ENCODE peak calls at places on chromosomes 5 and 9, in nine cellular contexts. I, U, Q, B, O, N, L, C and G are unnamed samples.

GRCh38 chr9:34884732-34885131 is 73.4 kb upstream of the PHF24 start:
- DNase-seq in I (no peak), U (no peak), Q (no peak), B (peak), O (no peak), N (no peak), L (no peak), C (no peak), G (no peak)

GRCh38 chr5:55108651-55109050 is 6.2 kb downstream of the GZMA start:
- DNase-seq in I (no peak), U (no peak), Q (no peak), B (no peak), O (no peak), N (no peak), L (no peak), C (no peak), G (peak)

GRCh38 chr9:76023715-76024195 is 133.3 kb downstream of the PCSK5 start:
- DNase-seq in I (peak), U (no peak), Q (no peak), B (peak), O (no peak), N (no peak), L (no peak), C (peak), G (peak)

GRCh38 chr5:76855961-76856360 is 6.1 kb downstream of the S100Z start:
- DNase-seq in I (no peak), U (no peak), Q (no peak), B (no peak), O (no peak), N (no peak), L (no peak), C (no peak), G (no peak)

GRCh38 chr9:112547712-112548440 is 61.2 kb downstream of the KIAA1958 start:
- DNase-seq in I (no peak), U (no peak), Q (no peak), B (no peak), O (no peak), N (no peak), L (no peak), C (no peak), G (no peak)

GRCh38 chr5:57436586-57436985 is 46.0 kb downstream of the ACTBL2 start:
- DNase-seq in I (no peak), U (no peak), Q (peak), B (no peak), O (no peak), N (no peak), L (no peak), C (peak), G (no peak)

GRCh38 chr9:121686930-121687541 is 35.6 kb downstream of the DAB2IP start:
- DNase-seq in I (peak), U (peak), Q (peak), B (peak), O (no peak), N (peak), L (peak), C (peak), G (peak)

GRCh38 chr5:55766408-55766807 is 28.5 kb downstream of the DDX4 start:
- DNase-seq in I (no peak), U (no peak), Q (no peak), B (no peak), O (no peak), N (no peak), L (no peak), C (no peak), G (no peak)

GRCh38 chr5:145680169-145680568 is 155.0 kb downstream of the PRELID2 start:
- DNase-seq in I (no peak), U (no peak), Q (no peak), B (no peak), O (no peak), N (no peak), L (no peak), C (no peak), G (no peak)

GRCh38 chr5:159240301-159240870 is 22.7 kb upstream of the UBLCP1 start:
- DNase-seq in I (no peak), U (no peak), Q (no peak), B (no peak), O (no peak), N (peak), L (no peak), C (no peak), G (peak)

GRCh38 chr5:69359699-69360098 is 9.6 kb downstream of the AK6 start:
- DNase-seq in I (no peak), U (no peak), Q (no peak), B (no peak), O (no peak), N (no peak), L (no peak), C (no peak), G (no peak)

GRCh38 chr5:15835514-15835913 is 335.5 kb downstream of the FBXL7 start:
- DNase-seq in I (no peak), U (no peak), Q (no peak), B (no peak), O (no peak), N (peak), L (no peak), C (peak), G (no peak)

GRCh38 chr9:129885018-129885669 is 49.9 kb downstream of the USP20 start:
- DNase-seq in I (no peak), U (peak), Q (no peak), B (no peak), O (no peak), N (peak), L (no peak), C (no peak), G (no peak)

GRCh38 chr5:114361724-114362196 is at the start of gene KCNN2:
- DNase-seq in I (no peak), U (peak), Q (peak), B (no peak), O (no peak), N (peak), L (peak), C (peak), G (peak)

GRCh38 chr5:87850843-87851242 is 417.8 kb downstream of the TMEM161B start:
- DNase-seq in I (no peak), U (no peak), Q (no peak), B (no peak), O (no peak), N (no peak), L (no peak), C (no peak), G (peak)

GRCh38 chr9:136985853-136986252 is 3.1 kb downstream of the LCNL1 start:
- DNase-seq in I (no peak), U (no peak), Q (no peak), B (no peak), O (no peak), N (no peak), L (no peak), C (no peak), G (no peak)

GRCh38 chr5:135209495-135209837 is 175.4 kb upstream of the PITX1 start:
- DNase-seq in I (no peak), U (peak), Q (no peak), B (no peak), O (no peak), N (no peak), L (no peak), C (no peak), G (no peak)

GRCh38 chr9:20224756-20225155 is 397.5 kb downstream of the MLLT3 start:
- DNase-seq in I (no peak), U (no peak), Q (no peak), B (no peak), O (no peak), N (no peak), L (no peak), C (no peak), G (no peak)

GRCh38 chr5:149550267-149550582 is 1.0 kb downstream of the CSNK1A1 start:
- DNase-seq in I (peak), U (no peak), Q (peak), B (no peak), O (no peak), N (peak), L (no peak), C (peak), G (peak)